ENCODE peak calls at places on chromosomes 11 and 22, in seven cellular contexts. D, B, W, N, U, J and R are unnamed samples.

GRCh38 chr22:19877626-19878339 is 23.1 kb upstream of the GNB1L start:
- DNase-seq in D (no peak), B (no peak), W (no peak), N (peak; percentile 58), U (peak; percentile 34), J (peak; percentile 5), R (peak; percentile 45)

GRCh38 chr11:127074151-127074761 is 73.7 kb upstream of the KIRREL3 start:
- DNase-seq in D (peak; percentile 49), B (peak; percentile 37), W (no peak), N (peak; percentile 72), U (no peak), J (no peak), R (peak; percentile 56)

GRCh38 chr22:37905534-37906363 is at the start of gene MICALL1:
- DNase-seq in D (peak; percentile 61), B (peak; percentile 72), W (peak; percentile 83), N (peak; percentile 67), U (peak; percentile 64), J (no peak), R (peak; percentile 93)

GRCh38 chr11:102534261-102534872 is 3.8 kb upstream of the MMP7 start:
- DNase-seq in D (no peak), B (no peak), W (no peak), N (no peak), U (no peak), J (no peak), R (no peak)

GRCh38 chr11:69359735-69360470 is 65.9 kb downstream of the MYEOV start:
- DNase-seq in D (no peak), B (no peak), W (no peak), N (peak; percentile 55), U (no peak), J (no peak), R (no peak)

GRCh38 chr11:2586793-2587131 is 113.0 kb downstream of the KCNQ1OT1 start:
- DNase-seq in D (no peak), B (no peak), W (peak; percentile 45), N (no peak), U (no peak), J (no peak), R (no peak)

GRCh38 chr11:6825333-6825744 is 20.1 kb upstream of the OR10A5 start:
- DNase-seq in D (peak; percentile 7), B (no peak), W (no peak), N (no peak), U (no peak), J (no peak), R (no peak)

GRCh38 chr11:57779275-57779674 is 17.7 kb downstream of the CTNND1 start:
- DNase-seq in D (no peak), B (no peak), W (no peak), N (peak; percentile 63), U (no peak), J (no peak), R (peak; percentile 60)

GRCh38 chr11:72786305-72787261 is 7.3 kb downstream of the STARD10 start:
- DNase-seq in D (no peak), B (peak; percentile 92), W (no peak), N (no peak), U (peak; percentile 76), J (no peak), R (peak; percentile 0)

GRCh38 chr22:45224988-45225731 is 15.5 kb downstream of the KIAA0930 start:
- DNase-seq in D (no peak), B (no peak), W (no peak), N (no peak), U (no peak), J (no peak), R (no peak)

GRCh38 chr22:37979782-37980181 is 4.6 kb downstream of the SOX10 start:
- DNase-seq in D (no peak), B (no peak), W (no peak), N (no peak), U (no peak), J (no peak), R (peak; percentile 74)

GRCh38 chr11:65479184-65480145 is 19.4 kb upstream of the MALAT1 start:
- DNase-seq in D (peak; percentile 42), B (peak; percentile 72), W (peak; percentile 82), N (peak; percentile 95), U (no peak), J (no peak), R (peak; percentile 74)

GRCh38 chr11:58075781-58076180 is 45.0 kb downstream of the OR6Q1 start:
- DNase-seq in D (no peak), B (no peak), W (no peak), N (peak; percentile 79), U (no peak), J (no peak), R (no peak)

GRCh38 chr11:2745511-2745910 is 45.7 kb upstream of the KCNQ1OT1 start:
- DNase-seq in D (no peak), B (no peak), W (peak; percentile 26), N (no peak), U (no peak), J (no peak), R (no peak)

GRCh38 chr11:125591659-125592304 is 870 bp upstream of the STT3A start:
- DNase-seq in D (peak; percentile 39), B (peak; percentile 47), W (peak; percentile 69), N (peak; percentile 13), U (peak; percentile 55), J (no peak), R (peak; percentile 79)

GRCh38 chr11:62705401-62705800 is 1.8 kb downstream of the BSCL2 start:
- DNase-seq in D (no peak), B (no peak), W (no peak), N (no peak), U (no peak), J (no peak), R (no peak)

GRCh38 chr11:13149991-13150390 is 127.6 kb upstream of the BMAL1 start:
- DNase-seq in D (no peak), B (no peak), W (no peak), N (no peak), U (no peak), J (no peak), R (no peak)

GRCh38 chr11:78350101-78350645 is 67.4 kb downstream of the GAB2 start:
- DNase-seq in D (peak; percentile 78), B (peak; percentile 37), W (no peak), N (peak; percentile 55), U (no peak), J (no peak), R (peak; percentile 76)

GRCh38 chr22:48240165-48240934 is 1477.9 kb downstream of the TBC1D22A start:
- DNase-seq in D (no peak), B (no peak), W (no peak), N (no peak), U (no peak), J (no peak), R (peak; percentile 88)

GRCh38 chr11:106047636-106048035 is 25.6 kb upstream of the MSANTD4 start:
- DNase-seq in D (no peak), B (no peak), W (no peak), N (no peak), U (no peak), J (no peak), R (no peak)
- H3K4me3 ChIP-seq in D (no peak overlapping the region), B (no peak overlapping the region), W (no peak overlapping the region), N (no peak overlapping the region), U (no peak overlapping the region), J (no peak overlapping the region), R (no peak overlapping the region)

DNA sequence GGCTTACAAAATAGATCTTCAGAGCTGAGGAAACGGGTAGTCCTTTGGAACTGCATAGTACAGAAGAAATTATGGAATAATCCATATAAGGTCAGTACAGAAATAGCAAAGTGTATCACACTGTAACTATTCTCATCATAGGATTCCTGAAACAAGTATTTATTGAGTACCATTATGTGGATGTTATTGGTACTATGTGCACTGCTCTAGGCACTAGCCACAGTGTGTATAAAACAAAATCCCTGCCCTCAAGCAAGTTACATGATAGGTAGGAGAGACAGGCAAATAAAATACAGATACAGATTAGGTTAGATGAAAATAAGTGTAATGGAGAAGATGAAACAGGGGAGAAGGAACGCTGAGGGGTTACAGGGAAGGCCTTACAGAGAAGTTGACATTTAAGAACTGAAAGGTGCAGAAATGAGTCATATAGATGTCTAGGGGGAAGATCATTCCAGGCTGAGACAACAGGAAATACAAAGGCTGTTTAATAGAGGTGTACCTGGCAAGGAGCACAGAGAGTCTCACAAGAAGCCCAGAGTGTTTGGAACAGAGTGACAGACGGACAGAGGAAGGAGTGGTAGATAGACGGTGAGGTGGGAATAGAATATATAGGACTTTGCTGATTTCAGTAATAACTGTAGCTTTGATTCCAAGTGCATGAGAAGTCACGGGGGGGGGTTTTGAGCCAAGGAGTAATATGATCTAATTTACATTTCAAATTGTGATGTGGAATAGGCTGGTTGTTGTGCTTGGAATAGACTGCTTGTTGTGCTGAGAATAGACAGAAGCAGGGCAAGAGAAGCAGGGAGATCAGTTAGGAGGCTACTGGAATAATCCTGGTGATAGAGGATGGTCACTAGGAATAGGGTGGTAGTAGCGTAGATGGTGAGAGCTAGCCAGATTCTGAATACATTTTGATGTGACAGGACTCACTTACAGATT is 13.7 kb downstream of the RNF141 start:
- DNase-seq in D (no peak), B (no peak), W (no peak), N (peak; percentile 66), U (no peak), J (no peak), R (no peak)
- H3K27ac ChIP-seq in D (peak overlapping the region; percentile 11), B (peak overlapping the region; percentile 23), W (peak overlapping the region; percentile 51), N (peak overlapping the region; percentile 89), U (peak overlapping the region; percentile 49), J (peak overlapping the region; percentile 80), R (no peak overlapping the region)

GRCh38 chr11:132942611-132943324 is 589.5 kb downstream of the OPCML start:
- DNase-seq in D (no peak), B (no peak), W (no peak), N (no peak), U (no peak), J (no peak), R (peak; percentile 57)
- H3K4me3 ChIP-seq in D (peak overlapping the region; percentile 32), B (no peak overlapping the region), W (peak overlapping the region; percentile 30), N (peak overlapping the region; percentile 53), U (peak overlapping the region; percentile 60), J (no peak overlapping the region), R (peak overlapping the region; percentile 74)

GRCh38 chr11:129312741-129313587 is 62.7 kb upstream of the BARX2 start:
- DNase-seq in D (no peak), B (no peak), W (no peak), N (peak; percentile 27), U (no peak), J (no peak), R (no peak)
- H3K27ac ChIP-seq in D (no peak overlapping the region), B (no peak overlapping the region), W (no peak overlapping the region), N (no peak overlapping the region), U (peak overlapping the region; percentile 86), J (no peak overlapping the region), R (no peak overlapping the region)

DNA sequence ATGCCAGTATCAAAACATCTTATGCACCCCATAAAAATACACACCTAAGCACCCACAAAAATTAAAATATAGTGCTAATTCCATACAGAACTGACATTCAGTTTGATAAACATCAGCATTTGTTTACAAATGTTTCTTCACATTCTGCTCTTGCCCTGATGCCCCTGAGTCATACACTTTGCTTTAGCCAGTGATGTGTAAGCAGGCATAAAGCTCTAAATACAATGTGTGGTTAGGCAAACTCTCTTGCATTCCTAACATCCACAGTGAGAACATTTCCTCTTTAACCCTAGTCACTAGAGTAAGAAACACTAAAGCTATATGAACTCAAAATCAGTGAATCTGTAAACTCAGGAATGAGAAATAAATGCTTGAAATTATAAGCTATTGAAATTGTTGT is 1060.7 kb downstream of the FAM181B start:
- DNase-seq in D (no peak), B (no peak), W (no peak), N (no peak), U (no peak), J (no peak), R (no peak)
- H3K4me3 ChIP-seq in D (no peak overlapping the region), B (no peak overlapping the region), W (no peak overlapping the region), N (no peak overlapping the region), U (no peak overlapping the region), J (no peak overlapping the region), R (no peak overlapping the region)

GRCh38 chr11:118313242-118313641 is 8.7 kb downstream of the CD3E start:
- DNase-seq in D (peak; percentile 37), B (no peak), W (no peak), N (no peak), U (no peak), J (no peak), R (no peak)
- H3K27ac ChIP-seq in D (no peak overlapping the region), B (no peak overlapping the region), W (no peak overlapping the region), N (no peak overlapping the region), U (no peak overlapping the region), J (no peak overlapping the region), R (no peak overlapping the region)